ENCODE peak calls at places on chromosomes 12 and 14, in eight cellular contexts. M is PC-3; W is adipocyte; G is epithelial cell of esophagus; U is HepG2; D is body of pancreas; N is AG10803; B is Jurkat, Clone E6-1. E is an unnamed sample.

GRCh38 chr12:88185988-88186387 is 43.9 kb downstream of the TMTC3 start:
- DNase-seq in M (peak), W (peak), G (peak), U (no peak), D (no peak), N (peak), B (no peak), E (no peak)

GRCh38 chr12:19155981-19156734 is 26.6 kb downstream of the PLEKHA5 start:
- DNase-seq in M (no peak), W (no peak), G (no peak), U (no peak), D (no peak), N (no peak), B (no peak), E (no peak)

GRCh38 chr14:92425101-92425500 is 88.5 kb upstream of the RIN3 start:
- DNase-seq in M (peak), W (peak), G (peak), U (peak), D (no peak), N (peak), B (no peak), E (no peak)

GRCh38 chr12:67141405-67142018 is 127.6 kb upstream of the CAND1 start:
- DNase-seq in M (no peak), W (no peak), G (no peak), U (no peak), D (no peak), N (no peak), B (no peak), E (no peak)

GRCh38 chr12:58242803-58243628 is 301.6 kb downstream of the ATP23 start:
- DNase-seq in M (no peak), W (peak), G (no peak), U (no peak), D (no peak), N (no peak), B (no peak), E (no peak)

GRCh38 chr14:105525326-105525725 is 1.1 kb upstream of the TMEM121 start:
- DNase-seq in M (no peak), W (no peak), G (no peak), U (no peak), D (no peak), N (no peak), B (no peak), E (no peak)

GRCh38 chr12:132151145-132151765 is 7.0 kb downstream of the NOC4L start:
- DNase-seq in M (no peak), W (no peak), G (no peak), U (no peak), D (no peak), N (no peak), B (no peak), E (no peak)

GRCh38 chr14:75443203-75443969 is 15.6 kb downstream of the JDP2 start:
- DNase-seq in M (no peak), W (no peak), G (no peak), U (no peak), D (no peak), N (peak), B (no peak), E (no peak)

DNA sequence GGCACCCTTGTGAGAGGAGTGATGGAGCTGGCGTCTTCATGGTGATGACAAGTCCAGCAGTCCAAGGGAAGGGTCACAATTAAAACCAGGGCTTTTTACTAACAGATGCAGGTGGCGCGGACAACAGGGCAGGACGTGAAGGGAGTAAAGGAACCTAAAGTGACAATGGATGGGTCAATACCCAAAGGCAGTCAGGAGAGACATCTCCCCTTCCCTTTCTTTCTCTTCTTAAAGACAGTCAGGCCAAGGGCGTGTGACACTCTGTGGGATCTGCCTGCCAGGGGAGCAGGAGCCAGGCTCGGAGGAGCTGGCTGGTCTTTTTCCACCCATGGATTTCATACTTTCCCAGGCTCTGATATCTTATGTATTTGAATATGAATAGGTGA is 62.0 kb downstream of the FBXL14 start:
- DNase-seq in M (no peak), W (peak), G (no peak), U (no peak), D (no peak), N (no peak), B (no peak), E (no peak)
- H3K4me3 ChIP-seq in M (no peak), W (peak), G (no peak), U (no peak), D (no peak), N (peak), B (no peak), E (no peak)

GRCh38 chr12:109797905-109798669 is 35.1 kb downstream of the TRPV4 start:
- DNase-seq in M (peak), W (no peak), G (no peak), U (no peak), D (no peak), N (no peak), B (no peak), E (no peak)
- H3K4me3 ChIP-seq in M (no peak), W (no peak), G (no peak), U (no peak), D (no peak), N (no peak), B (no peak), E (no peak)

DNA sequence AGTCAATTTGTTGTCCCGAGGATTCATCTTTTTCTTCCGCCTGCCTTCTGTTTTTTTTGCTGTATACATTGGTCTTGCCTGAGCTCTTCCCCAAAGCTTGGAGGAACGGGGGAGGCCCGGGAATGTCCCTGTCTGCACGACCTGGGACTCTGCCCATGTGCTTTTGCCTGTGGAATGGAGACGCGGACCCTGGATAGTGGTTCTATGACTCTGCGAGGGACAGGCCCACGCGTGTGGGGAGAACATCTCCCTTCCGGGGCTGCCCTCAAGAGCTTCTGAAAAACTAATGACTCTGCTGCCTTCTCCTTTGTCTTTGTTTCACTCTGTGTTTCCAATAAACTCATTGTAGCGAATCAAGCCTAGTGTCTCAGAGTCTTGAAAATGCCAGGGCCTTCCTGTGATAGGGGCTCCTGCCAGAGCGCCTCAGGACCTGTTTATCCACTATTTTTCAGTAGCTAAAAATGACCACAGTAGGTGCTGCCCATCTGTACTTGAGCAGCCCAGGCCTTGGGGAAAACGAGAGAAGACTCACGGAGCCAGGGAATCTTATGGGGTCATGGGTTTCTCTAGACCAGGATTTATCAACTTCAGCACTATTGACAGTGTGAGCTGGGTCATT is 12.3 kb downstream of the KRT83 start:
- DNase-seq in M (no peak), W (no peak), G (no peak), U (no peak), D (no peak), N (no peak), B (no peak), E (no peak)
- H3K4me3 ChIP-seq in M (peak), W (peak), G (peak), U (no peak), D (no peak), N (peak), B (no peak), E (peak)

GRCh38 chr12:130017571-130018449 is 114.0 kb upstream of the TMEM132D start:
- DNase-seq in M (no peak), W (no peak), G (peak), U (no peak), D (no peak), N (no peak), B (no peak), E (no peak)
- H3K4me3 ChIP-seq in M (no peak), W (no peak), G (no peak), U (no peak), D (no peak), N (no peak), B (no peak), E (peak)

GRCh38 chr12:120324841-120325417 is 2.6 kb downstream of the PLA2G1B start:
- DNase-seq in M (no peak), W (no peak), G (no peak), U (no peak), D (peak), N (no peak), B (no peak), E (no peak)
- H3K4me3 ChIP-seq in M (peak), W (no peak), G (no peak), U (no peak), D (peak), N (no peak), B (no peak), E (no peak)

GRCh38 chr12:6915023-6915788 is 826 bp downstream of the ENO2 start:
- DNase-seq in M (no peak), W (no peak), G (no peak), U (no peak), D (no peak), N (no peak), B (no peak), E (no peak)
- H3K4me3 ChIP-seq in M (peak), W (peak), G (peak), U (peak), D (peak), N (peak), B (peak), E (peak)

DNA sequence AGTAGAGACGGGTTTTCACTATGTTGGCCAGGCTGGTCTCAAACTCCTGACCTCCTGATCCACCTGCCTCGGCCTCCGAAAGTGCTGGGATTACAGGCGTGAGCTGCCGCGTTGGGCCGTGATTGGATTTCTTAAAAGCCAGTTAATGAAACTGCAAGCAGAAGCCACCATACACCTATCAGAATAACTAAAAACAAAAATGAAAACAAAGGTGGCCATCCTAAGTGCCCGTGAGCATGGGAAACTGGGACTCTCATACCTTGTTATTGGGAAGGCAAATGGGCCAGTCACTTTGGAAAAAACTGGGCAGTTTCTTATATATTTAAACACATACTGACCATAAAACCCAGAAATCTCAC is 7.7 kb upstream of the TCTN1 start:
- DNase-seq in M (no peak), W (no peak), G (no peak), U (no peak), D (no peak), N (no peak), B (no peak), E (no peak)
- H3K4me3 ChIP-seq in M (no peak), W (no peak), G (no peak), U (no peak), D (no peak), N (no peak), B (no peak), E (peak)

E was measured in thoracic aorta.